ENCODE peak calls at places on chromosomes 13 and 19, in five cellular contexts. J is breast epithelium, C is suprapubic skin, T is ascending aorta, D is thyroid gland. O is an unnamed sample.

GRCh38 chr13:30692108-30692507 is 43.2 kb upstream of the ALOX5AP start:
- DNase-seq in J (no peak), C (no peak), T (no peak), D (no peak), O (no peak)

GRCh38 chr13:21074601-21075302 is 13.4 kb upstream of the LATS2 start:
- DNase-seq in J (no peak), C (no peak), T (no peak), D (no peak), O (no peak)

GRCh38 chr13:97367427-97367826 is 66.5 kb upstream of the RAP2A start:
- DNase-seq in J (no peak), C (no peak), T (no peak), D (peak), O (no peak)

GRCh38 chr19:13022111-13022858 is 27.0 kb downstream of the NFIX start:
- DNase-seq in J (no peak), C (no peak), T (no peak), D (no peak), O (peak)

GRCh38 chr19:38219221-38219620 is 4.8 kb downstream of the DPF1 start:
- DNase-seq in J (no peak), C (no peak), T (no peak), D (no peak), O (no peak)

GRCh38 chr13:33057019-33057785 is 41.0 kb downstream of the KL start:
- DNase-seq in J (no peak), C (no peak), T (no peak), D (no peak), O (no peak)

GRCh38 chr13:42757678-42758420 is 23.5 kb upstream of the FAM216B start:
- DNase-seq in J (no peak), C (no peak), T (no peak), D (no peak), O (no peak)

GRCh38 chr19:19410553-19411550 is 5.4 kb downstream of the GATAD2A start:
- DNase-seq in J (no peak), C (no peak), T (no peak), D (no peak), O (no peak)

GRCh38 chr19:51586103-51586728 is 15.1 kb downstream of the ZNF175 start:
- DNase-seq in J (no peak), C (no peak), T (no peak), D (no peak), O (no peak)

GRCh38 chr19:18607222-18608101 is 863 bp upstream of the CRLF1 start:
- DNase-seq in J (no peak), C (no peak), T (no peak), D (no peak), O (no peak)

GRCh38 chr13:64239372-64239771 is 2823.7 kb upstream of the PCDH20 start:
- DNase-seq in J (no peak), C (no peak), T (no peak), D (no peak), O (no peak)

GRCh38 chr19:7426986-7427385 is 61.8 kb downstream of the PEX11G start:
- DNase-seq in J (no peak), C (no peak), T (no peak), D (no peak), O (no peak)

GRCh38 chr13:65112123-65113075 is 2117.7 kb downstream of the PCDH9 start:
- DNase-seq in J (no peak), C (no peak), T (no peak), D (no peak), O (no peak)

GRCh38 chr13:48749144-48749543 is 95.4 kb downstream of the CYSLTR2 start:
- DNase-seq in J (no peak), C (no peak), T (no peak), D (no peak), O (no peak)

GRCh38 chr13:40571338-40571737 is 95.1 kb downstream of the FOXO1 start:
- DNase-seq in J (no peak), C (no peak), T (no peak), D (no peak), O (no peak)

GRCh38 chr13:42878721-42879120 is 97.3 kb downstream of the FAM216B start:
- DNase-seq in J (no peak), C (no peak), T (no peak), D (no peak), O (no peak)

GRCh38 chr13:113997845-113998751 is 24.2 kb upstream of the C13orf46 start:
- DNase-seq in J (no peak), C (peak), T (no peak), D (peak), O (no peak)

GRCh38 chr13:113114511-113115362 is 7.9 kb upstream of the F10 start:
- DNase-seq in J (peak), C (peak), T (no peak), D (no peak), O (no peak)

GRCh38 chr19:32824136-32824835 is 45.3 kb downstream of the SLC7A9 start:
- DNase-seq in J (no peak), C (no peak), T (no peak), D (no peak), O (no peak)

GRCh38 chr19:32812036-32812435 is 57.5 kb downstream of the SLC7A9 start:
- DNase-seq in J (no peak), C (no peak), T (no peak), D (no peak), O (no peak)

GRCh38 chr13:30148171-30148754 is 159.1 kb downstream of the KATNAL1 start:
- DNase-seq in J (no peak), C (no peak), T (no peak), D (no peak), O (no peak)

GRCh38 chr13:44271031-44271433 is 102.6 kb upstream of the SERP2 start:
- DNase-seq in J (no peak), C (no peak), T (no peak), D (no peak), O (no peak)
- H3K4me3 ChIP-seq in J (no peak), C (no peak), T (no peak), D (no peak), O (no peak)

GRCh38 chr19:28977826-28978225 is 235.1 kb downstream of the UQCRFS1 start:
- DNase-seq in J (no peak), C (no peak), T (no peak), D (no peak), O (no peak)
- TF ChIP-seq CTCF in J (no peak), C (no peak), T (no peak), D (no peak), O (no peak)

GRCh38 chr19:47490847-47491246 is 6.8 kb upstream of the KPTN start:
- DNase-seq in J (no peak), C (no peak), T (no peak), D (peak), O (no peak)

GRCh38 chr19:47491358-47492136 is 7.5 kb upstream of the KPTN start:
- DNase-seq in J (no peak), C (no peak), T (no peak), D (no peak), O (no peak)

GRCh38 chr19:47493378-47494210 is 9.6 kb upstream of the KPTN start:
- DNase-seq in J (no peak), C (no peak), T (no peak), D (no peak), O (no peak)

GRCh38 chr19:47492571-47493377 is 8.8 kb upstream of the KPTN start:
- DNase-seq in J (no peak), C (no peak), T (no peak), D (no peak), O (no peak)

GRCh38 chr19:47492137-47492533 is 8.1 kb upstream of the KPTN start:
- DNase-seq in J (no peak), C (no peak), T (no peak), D (no peak), O (no peak)
- H3K4me3 ChIP-seq in J (no peak), C (no peak), T (no peak), D (no peak), O (no peak)

GRCh38 chr19:45591004-45591637 is 6.5 kb upstream of the OPA3 start:
- DNase-seq in J (peak), C (no peak), T (no peak), D (peak), O (no peak)
- TF ChIP-seq CTCF in J (peak), C (no peak), T (peak), D (peak), O (peak)

O was measured in GM12864.